ENCODE peak calls at places on chromosomes 11 and 22, in nine cellular contexts. P, O, Y, U, L, F, C, S and Z are unnamed samples.

GRCh38 chr11:3193373-3194015 is 25.1 kb downstream of the MRGPRG start:
- DNase-seq in P (no peak), O (no peak), Y (no peak), U (no peak), L (no peak), F (no peak), C (no peak), S (no peak), Z (no peak)

GRCh38 chr11:7903940-7904339 is 27.1 kb downstream of the OR10A6 start:
- DNase-seq in P (no peak), O (no peak), Y (no peak), U (no peak), L (no peak), F (no peak), C (no peak), S (no peak), Z (no peak)

GRCh38 chr11:62005231-62005661 is 37.8 kb upstream of the FTH1 start:
- DNase-seq in P (no peak), O (no peak), Y (no peak), U (peak), L (no peak), F (no peak), C (no peak), S (no peak), Z (no peak)

GRCh38 chr11:57230797-57231538 is 6.1 kb downstream of the APLNR start:
- DNase-seq in P (no peak), O (no peak), Y (no peak), U (no peak), L (no peak), F (no peak), C (no peak), S (no peak), Z (no peak)

GRCh38 chr22:37088108-37088605 is 21.4 kb downstream of the TMPRSS6 start:
- DNase-seq in P (no peak), O (peak), Y (no peak), U (no peak), L (no peak), F (no peak), C (peak), S (peak), Z (no peak)

GRCh38 chr11:26753738-26754504 is 32.1 kb upstream of the SLC5A12 start:
- DNase-seq in P (peak), O (peak), Y (peak), U (peak), L (peak), F (peak), C (peak), S (peak), Z (no peak)

GRCh38 chr11:12205330-12205729 is 94.9 kb downstream of the MICAL2 start:
- DNase-seq in P (no peak), O (no peak), Y (no peak), U (peak), L (no peak), F (no peak), C (no peak), S (no peak), Z (no peak)

GRCh38 chr11:21430532-21430931 is 761.1 kb downstream of the NELL1 start:
- DNase-seq in P (no peak), O (no peak), Y (no peak), U (no peak), L (no peak), F (no peak), C (no peak), S (peak), Z (no peak)

GRCh38 chr22:50242406-50242949 is 2.3 kb downstream of the TUBGCP6 start:
- DNase-seq in P (no peak), O (no peak), Y (no peak), U (no peak), L (no peak), F (no peak), C (no peak), S (no peak), Z (no peak)

GRCh38 chr11:9386086-9386485 is 1.6 kb downstream of the IPO7 start:
- DNase-seq in P (no peak), O (no peak), Y (no peak), U (no peak), L (no peak), F (no peak), C (no peak), S (peak), Z (no peak)

GRCh38 chr11:76212086-76213035 is 6.1 kb upstream of the WNT11 start:
- DNase-seq in P (no peak), O (no peak), Y (no peak), U (no peak), L (no peak), F (no peak), C (no peak), S (no peak), Z (no peak)

GRCh38 chr11:125494601-125494986 is 1.5 kb downstream of the FEZ1 start:
- DNase-seq in P (no peak), O (no peak), Y (no peak), U (no peak), L (no peak), F (no peak), C (no peak), S (no peak), Z (no peak)

GRCh38 chr22:23690713-23691112 is at the start of gene RGL4:
- DNase-seq in P (no peak), O (no peak), Y (no peak), U (no peak), L (no peak), F (no peak), C (no peak), S (no peak), Z (no peak)

GRCh38 chr11:134539285-134539684 is 127.2 kb upstream of the B3GAT1 start:
- DNase-seq in P (no peak), O (no peak), Y (no peak), U (no peak), L (no peak), F (no peak), C (no peak), S (no peak), Z (no peak)

GRCh38 chr11:14422052-14422813 is 63.2 kb upstream of the RRAS2 start:
- DNase-seq in P (peak), O (peak), Y (peak), U (peak), L (peak), F (peak), C (peak), S (peak), Z (no peak)

GRCh38 chr11:102807921-102808320 is 10.0 kb upstream of the MMP1 start:
- DNase-seq in P (peak), O (no peak), Y (no peak), U (no peak), L (no peak), F (no peak), C (peak), S (peak), Z (no peak)

GRCh38 chr11:94924074-94925031 is 49.0 kb downstream of the CWC15 start:
- DNase-seq in P (no peak), O (no peak), Y (no peak), U (no peak), L (no peak), F (no peak), C (no peak), S (no peak), Z (no peak)

GRCh38 chr22:44795701-44796630 is 43.6 kb downstream of the ARHGAP8 start:
- DNase-seq in P (no peak), O (no peak), Y (no peak), U (no peak), L (no peak), F (no peak), C (no peak), S (no peak), Z (no peak)

DNA sequence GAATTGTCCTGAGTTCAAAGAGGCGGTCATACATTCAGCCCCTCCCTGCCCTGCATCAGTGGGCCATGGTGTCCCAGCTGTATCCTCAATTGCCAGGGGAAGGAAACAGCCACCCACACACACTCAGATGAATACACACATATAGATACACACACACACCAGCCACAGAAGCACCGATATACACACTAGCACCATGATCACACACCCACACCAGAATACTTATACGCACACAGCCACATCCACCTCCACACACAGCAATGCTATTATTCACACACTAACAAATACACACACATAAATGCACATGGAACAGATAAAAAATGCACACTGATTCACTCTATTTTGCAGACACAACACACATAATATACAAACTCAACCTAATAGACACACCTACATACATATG is 1.4 kb downstream of the PDE2A start:
- DNase-seq in P (no peak), O (no peak), Y (no peak), U (no peak), L (no peak), F (no peak), C (no peak), S (no peak), Z (no peak)
- TF ChIP-seq CTCF in P (no peak), O (no peak), Y (no peak), U (no peak), L (no peak), F (no peak), C (no peak), S (no peak), Z (no peak)

GRCh38 chr11:40125054-40125453 is 1334.4 kb downstream of the LRRC4C start:
- DNase-seq in P (no peak), O (no peak), Y (no peak), U (no peak), L (no peak), F (no peak), C (no peak), S (no peak), Z (no peak)
- TF ChIP-seq CTCF in P (peak), O (no peak), Y (peak), U (no peak), L (peak), F (no peak), C (no peak), S (no peak), Z (no peak)

GRCh38 chr11:30960387-30960992 is 374.3 kb upstream of the MPPED2 start:
- DNase-seq in P (peak), O (no peak), Y (peak), U (peak), L (no peak), F (peak), C (peak), S (peak), Z (no peak)
- TF ChIP-seq CTCF in P (peak), O (peak), Y (peak), U (peak), L (no peak), F (peak), C (peak), S (peak), Z (peak)

DNA sequence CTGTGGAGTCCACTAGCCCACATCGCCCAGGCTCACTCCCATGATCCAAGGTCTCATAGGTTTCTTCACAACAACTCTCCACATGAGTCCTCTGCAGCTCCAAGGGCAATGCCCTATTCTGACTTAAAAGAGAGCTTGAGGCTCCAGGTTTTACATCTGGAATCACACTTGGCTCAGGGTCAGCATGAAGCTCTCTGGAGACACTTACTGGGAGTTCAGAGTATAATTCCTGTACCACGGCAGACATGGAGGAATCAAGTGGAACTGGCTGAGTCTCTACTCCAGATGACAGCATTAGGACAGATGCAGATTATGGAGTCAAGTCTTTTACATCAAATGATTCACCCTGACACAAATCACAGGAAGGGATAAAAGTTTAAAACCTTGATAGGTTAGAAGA is 11.4 kb downstream of the PRR14L start:
- DNase-seq in P (no peak), O (no peak), Y (no peak), U (peak), L (no peak), F (no peak), C (no peak), S (no peak), Z (no peak)
- TF ChIP-seq CTCF in P (no peak), O (no peak), Y (no peak), U (no peak), L (no peak), F (no peak), C (no peak), S (no peak), Z (no peak)